ENCODE peak calls at places on chromosomes 6 and 20, in six cellular contexts. J is HCT116, V is tibial nerve, I is ovary, Z is testis, N is A549. Q is an unnamed sample.

GRCh38 chr20:39048000-39048696 is 86.0 kb downstream of the DHX35 start:
- DNase-seq in Z (peak), V (peak), I (peak), J (peak), N (peak), Q (peak)

GRCh38 chr6:38484656-38485055 is 155.1 kb downstream of the BTBD9 start:
- DNase-seq in V (no peak), Z (no peak), J (no peak), N (no peak), I (no peak), Q (no peak)

GRCh38 chr6:151320140-151320539 is 71.2 kb downstream of the ZBTB2 start:
- DNase-seq in N (no peak), I (no peak), Z (no peak), J (no peak), V (no peak), Q (no peak)

GRCh38 chr6:129432738-129433137 is 277.2 kb downstream of the ARHGAP18 start:
- DNase-seq in Z (no peak), J (peak), I (no peak), V (no peak), N (no peak), Q (no peak)

GRCh38 chr6:80767808-80768207 is 661.3 kb downstream of the BCKDHB start:
- DNase-seq in N (no peak), I (no peak), V (peak), Z (peak), J (peak), Q (no peak)

GRCh38 chr20:41170386-41171105 is 33.2 kb downstream of the PLCG1 start:
- DNase-seq in Z (no peak), I (no peak), N (no peak), J (no peak), V (no peak), Q (no peak)

GRCh38 chr20:17941826-17942196 is 26.8 kb downstream of the SNX5 start:
- DNase-seq in N (no peak), I (no peak), V (no peak), Z (no peak), J (no peak), Q (no peak)

GRCh38 chr6:109503327-109504224 is 20.6 kb upstream of the ZBTB24 start:
- DNase-seq in Z (no peak), N (no peak), V (no peak), I (no peak), J (no peak), Q (no peak)

GRCh38 chr20:60627751-60628565 is 624.1 kb upstream of the CDH4 start:
- DNase-seq in Z (no peak), I (no peak), J (no peak), V (no peak), N (no peak), Q (no peak)

GRCh38 chr6:42120895-42121865 is 21.2 kb downstream of the C6orf132 start:
- DNase-seq in V (no peak), I (no peak), Z (no peak), N (no peak), J (no peak), Q (no peak)

GRCh38 chr6:35919085-35919826 is 1.6 kb downstream of the SRPK1 start:
- DNase-seq in N (no peak), J (no peak), Z (no peak), V (no peak), I (no peak), Q (no peak)

GRCh38 chr20:58511861-58512260 is 3.3 kb downstream of the APCDD1L start:
- DNase-seq in V (no peak), I (no peak), J (no peak), Z (no peak), N (no peak), Q (no peak)

GRCh38 chr20:38230253-38230551 is 30.3 kb downstream of the KIAA1755 start:
- DNase-seq in J (no peak), Z (no peak), N (no peak), V (no peak), I (no peak), Q (no peak)

GRCh38 chr20:14491436-14491835 is 154.0 kb upstream of the FLRT3 start:
- DNase-seq in Z (no peak), J (no peak), N (no peak), I (no peak), V (no peak), Q (no peak)

GRCh38 chr6:19415605-19416326 is 421.4 kb upstream of the ID4 start:
- DNase-seq in I (no peak), J (peak), N (no peak), V (no peak), Z (no peak), Q (no peak)

GRCh38 chr6:3635482-3635881 is 116.0 kb downstream of the PXDC1 start:
- DNase-seq in I (no peak), V (no peak), J (no peak), Z (no peak), N (no peak), Q (no peak)

GRCh38 chr20:58690351-58690750 is 2.2 kb upstream of the NPEPL1 start:
- DNase-seq in Z (no peak), N (no peak), J (no peak), I (no peak), V (no peak), Q (no peak)

GRCh38 chr6:54493138-54493537 is 184.9 kb downstream of the TINAG start:
- DNase-seq in J (peak), V (no peak), N (peak), Z (no peak), I (no peak), Q (no peak)

GRCh38 chr20:41175201-41175651 is 37.9 kb downstream of the PLCG1 start:
- DNase-seq in I (no peak), Z (peak), N (no peak), V (peak), J (no peak), Q (peak)

GRCh38 chr6:87210979-87211378 is 55.6 kb downstream of the ZNF292 start:
- DNase-seq in V (no peak), I (no peak), N (no peak), Z (no peak), J (no peak), Q (no peak)

GRCh38 chr20:49468412-49468811 is 14.1 kb downstream of the KCNB1 start:
- DNase-seq in N (no peak), J (no peak), V (no peak), I (no peak), Z (no peak), Q (no peak)

GRCh38 chr20:20184149-20184548 is 131.8 kb downstream of the CFAP61 start:
- DNase-seq in N (no peak), J (no peak), I (no peak), Z (no peak), V (no peak), Q (no peak)

GRCh38 chr6:111614833-111615582 is 9.3 kb upstream of the TRAF3IP2 start:
- DNase-seq in I (no peak), V (no peak), J (no peak), Z (no peak), N (no peak), Q (no peak)

GRCh38 chr6:129096651-129097290 is 213.8 kb downstream of the LAMA2 start:
- DNase-seq in I (no peak), N (no peak), V (no peak), J (no peak), Z (no peak), Q (no peak)

GRCh38 chr6:17011985-17012384 is 89.9 kb upstream of the STMND1 start:
- DNase-seq in Z (no peak), N (no peak), I (no peak), J (no peak), V (no peak), Q (no peak)

GRCh38 chr20:19889011-19889953 is 127.9 kb upstream of the NAA20 start:
- DNase-seq in I (peak), Z (peak), V (peak), J (no peak), N (no peak), Q (peak)

GRCh38 chr6:129732542-129732941 is 22.6 kb upstream of the ARHGAP18 start:
- DNase-seq in Z (no peak), I (no peak), J (no peak), V (no peak), N (no peak), Q (no peak)

GRCh38 chr20:48763183-48764030 is 64.4 kb downstream of the PREX1 start:
- DNase-seq in J (no peak), I (no peak), V (no peak), N (no peak), Z (no peak), Q (no peak)

GRCh38 chr6:16355699-16356481 is 117.5 kb downstream of the GMPR start:
- DNase-seq in Z (no peak), V (no peak), I (no peak), J (no peak), N (no peak), Q (no peak)

GRCh38 chr6:166361080-166361429 is 18.7 kb upstream of the SFT2D1 start:
- DNase-seq in V (peak), N (no peak), Z (peak), I (no peak), J (no peak), Q (peak)

GRCh38 chr6:155440758-155441157 is 14.9 kb downstream of the NOX3 start:
- DNase-seq in J (no peak), V (no peak), Z (no peak), N (no peak), I (no peak), Q (no peak)

GRCh38 chr6:100620085-100620484 is 155.4 kb upstream of the SIM1 start:
- DNase-seq in N (no peak), V (no peak), Z (no peak), I (no peak), J (no peak), Q (no peak)

GRCh38 chr6:126388235-126388634 is 48.3 kb downstream of the CENPW start:
- DNase-seq in I (no peak), V (no peak), J (no peak), N (no peak), Z (no peak), Q (no peak)

GRCh38 chr6:134020543-134020942 is 31.9 kb downstream of the SLC2A12 start:
- DNase-seq in I (no peak), J (no peak), N (no peak), V (no peak), Z (no peak), Q (peak)

GRCh38 chr6:168147205-168147738 is 68.3 kb upstream of the FRMD1 start:
- DNase-seq in V (no peak), Z (no peak), J (no peak), I (no peak), N (no peak), Q (no peak)

GRCh38 chr20:24915892-24916291 is 33.2 kb upstream of the CST7 start:
- DNase-seq in V (no peak), N (no peak), I (no peak), Z (no peak), J (no peak), Q (no peak)

GRCh38 chr20:24917797-24918578 is 31.1 kb upstream of the CST7 start:
- DNase-seq in I (peak), N (peak), V (peak), Z (peak), J (peak), Q (peak)

GRCh38 chr20:24916412-24916811 is 32.7 kb upstream of the CST7 start:
- DNase-seq in I (no peak), Z (no peak), N (no peak), V (no peak), J (no peak), Q (no peak)

GRCh38 chr20:24917056-24917455 is 32.0 kb upstream of the CST7 start:
- DNase-seq in N (no peak), J (no peak), I (no peak), V (no peak), Z (no peak), Q (no peak)

DNA sequence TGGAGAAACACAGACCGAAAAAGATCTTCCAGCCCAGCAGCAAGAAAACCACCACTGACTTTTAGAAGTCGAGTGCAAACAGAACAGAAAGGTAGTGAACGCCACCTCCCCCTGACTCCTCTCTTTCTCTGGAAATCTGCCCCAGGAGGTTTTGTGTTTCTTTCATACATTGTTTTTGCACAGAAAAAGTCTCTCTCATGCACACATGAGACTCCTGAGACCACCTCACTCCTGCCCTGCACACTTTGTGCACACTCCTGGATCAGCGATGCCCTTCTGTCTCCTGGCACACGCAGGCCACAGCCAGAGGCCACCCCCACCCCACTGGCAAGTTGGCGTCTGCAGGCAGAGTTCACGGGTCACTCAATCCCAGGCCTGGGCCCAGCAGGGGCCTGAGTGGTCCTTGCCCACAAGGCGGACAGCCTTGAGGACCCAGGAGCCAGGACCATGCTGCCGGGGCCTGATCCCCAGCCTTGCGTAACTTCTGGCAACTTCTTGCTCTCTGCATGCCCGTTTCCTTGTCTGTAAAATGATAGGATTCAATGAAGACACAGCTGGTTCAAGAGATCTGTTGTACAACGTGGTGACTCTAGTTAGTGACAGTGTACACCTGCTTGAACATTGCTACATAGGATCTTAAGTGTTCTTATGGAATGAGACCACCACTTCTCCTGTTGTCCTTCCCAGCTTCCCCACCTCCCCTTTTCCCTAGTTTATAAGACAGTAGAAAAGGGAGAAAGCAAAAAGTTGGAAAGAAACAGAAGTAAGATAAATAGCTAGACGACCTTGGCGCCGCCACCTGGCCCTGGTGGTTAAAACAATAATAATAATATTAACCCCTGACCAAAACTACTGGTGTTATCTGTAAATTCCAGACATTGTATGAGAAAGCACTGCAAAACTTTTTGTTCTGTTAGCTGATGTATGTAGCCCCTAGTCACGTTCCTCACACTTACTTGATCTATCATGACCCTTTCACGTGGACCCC is 30.2 kb upstream of the CST7 start:
- DNase-seq in Z (no peak), V (no peak), J (no peak), I (no peak), N (no peak), Q (no peak)
- H3K4me3 ChIP-seq in Z (no peak), V (no peak), J (no peak), I (no peak), N (no peak), Q (no peak)

GRCh38 chr6:139778113-139778512 is 403.7 kb upstream of the CITED2 start:
- DNase-seq in V (no peak), J (no peak), Z (no peak), I (no peak), N (no peak), Q (no peak)
- TF ChIP-seq POLR2A in V (no peak), J (no peak), Z (no peak), I (no peak), N (no peak), Q (no peak)

GRCh38 chr6:37435373-37435772 is 2.4 kb downstream of the CMTR1 start:
- DNase-seq in Z (no peak), V (no peak), I (no peak), N (no peak), J (no peak), Q (no peak)

GRCh38 chr6:37441651-37442050 is 8.6 kb downstream of the CMTR1 start:
- DNase-seq in N (no peak), I (no peak), J (no peak), Z (no peak), V (no peak), Q (no peak)

GRCh38 chr6:37442416-37443218 is 9.6 kb downstream of the CMTR1 start:
- DNase-seq in V (no peak), J (no peak), I (no peak), N (no peak), Z (no peak), Q (no peak)

GRCh38 chr6:37435816-37436215 is 2.8 kb downstream of the CMTR1 start:
- DNase-seq in N (no peak), J (no peak), I (no peak), Z (no peak), V (no peak), Q (no peak)

GRCh38 chr6:37438912-37439311 is 5.9 kb downstream of the CMTR1 start:
- DNase-seq in Z (no peak), N (no peak), J (no peak), V (no peak), I (no peak), Q (no peak)
- H3K4me3 ChIP-seq in Z (no peak), N (no peak), J (no peak), V (no peak), I (no peak), Q (no peak)

DNA sequence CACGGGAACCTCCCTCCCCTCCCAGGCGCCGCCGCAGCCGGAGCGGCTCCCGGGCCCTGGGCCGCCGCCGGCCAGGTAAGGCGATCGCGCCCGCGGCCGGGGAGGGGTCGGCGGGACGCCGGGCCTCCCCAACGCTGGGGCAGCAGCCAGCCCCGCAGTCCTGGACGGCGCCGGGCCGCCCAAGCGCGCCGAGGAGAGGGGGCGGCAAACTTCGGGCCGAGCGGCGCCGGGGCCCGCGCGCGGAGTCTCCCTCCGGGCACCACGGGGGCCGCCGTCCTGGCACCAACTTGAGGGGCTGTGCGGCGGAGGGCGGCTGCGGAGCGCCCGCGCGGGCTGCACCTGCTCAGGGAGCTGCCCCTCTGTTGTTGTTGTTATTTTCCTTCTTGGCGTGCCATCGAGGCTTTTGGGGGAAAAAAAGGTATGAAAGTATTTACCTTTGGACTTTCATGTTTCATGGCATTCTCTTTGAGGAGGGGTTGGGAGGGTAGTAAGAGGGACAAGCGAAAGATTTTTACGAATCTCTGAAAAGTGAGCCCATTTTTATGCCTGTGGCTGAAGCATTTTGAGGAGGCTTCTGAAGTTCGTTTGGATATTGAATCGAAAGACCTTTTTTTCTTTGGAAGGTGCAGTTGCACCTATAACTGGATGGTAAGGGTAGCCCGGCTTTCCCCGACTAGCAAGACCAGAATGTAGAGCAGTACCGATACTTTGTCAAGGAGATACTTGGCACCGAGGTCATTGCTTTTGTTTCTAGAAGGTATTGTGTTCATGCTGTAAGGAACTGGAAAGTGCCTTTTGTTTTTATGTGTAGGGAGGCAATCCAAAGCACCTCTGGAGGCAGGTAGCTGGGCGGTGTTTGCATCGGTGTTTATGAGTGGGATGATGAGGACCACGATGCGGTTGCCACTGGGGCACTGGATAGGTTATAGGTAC is at the start of gene RNF182:
- DNase-seq in N (no peak), J (no peak), V (no peak), Z (no peak), I (no peak), Q (no peak)
- TF ChIP-seq POLR2A in N (no peak), J (no peak), V (no peak), Z (no peak), I (no peak), Q (no peak)